ENCODE peak calls at places on chromosome 1, in six cellular contexts. Q is GM12891, M is K562, U is H1, O is GM12892, K is SK-N-SH. A is an unnamed sample.

GRCh38 chr1:27672750-27673112 is 739 bp upstream of the IFI6 start:
- DNase-seq in Q (no peak), M (no peak), U (no peak), O (no peak), K (no peak), A (no peak)

GRCh38 chr1:11790880-11791715 is 14.7 kb downstream of the MTHFR start:
- DNase-seq in Q (no peak), M (peak), U (no peak), O (no peak), K (no peak), A (no peak)

GRCh38 chr1:8693092-8693491 is 124.3 kb downstream of the RERE start:
- DNase-seq in Q (no peak), M (no peak), U (no peak), O (no peak), K (no peak), A (no peak)

GRCh38 chr1:63523738-63524137 is 413 bp downstream of the EFCAB7 start:
- DNase-seq in Q (no peak), M (no peak), U (no peak), O (no peak), K (peak), A (no peak)

GRCh38 chr1:184296466-184297243 is 90.2 kb upstream of the C1orf21 start:
- DNase-seq in Q (no peak), M (peak), U (no peak), O (no peak), K (no peak), A (no peak)

GRCh38 chr1:211833174-211833820 is 2.7 kb upstream of the LPGAT1 start:
- DNase-seq in Q (no peak), M (no peak), U (no peak), O (no peak), K (no peak), A (no peak)

GRCh38 chr1:113809651-113810602 is 2.3 kb downstream of the RSBN1 start:
- DNase-seq in Q (no peak), M (peak), U (no peak), O (no peak), K (no peak), A (no peak)

GRCh38 chr1:156945881-156946661 is 25.6 kb downstream of the LRRC71 start:
- DNase-seq in Q (no peak), M (no peak), U (no peak), O (no peak), K (no peak), A (no peak)

GRCh38 chr1:204344665-204345064 is 15.1 kb downstream of the PLEKHA6 start:
- DNase-seq in Q (no peak), M (no peak), U (no peak), O (no peak), K (peak), A (no peak)

GRCh38 chr1:60970081-60970509 is 112.3 kb upstream of the NFIA start:
- DNase-seq in Q (no peak), M (peak), U (no peak), O (no peak), K (peak), A (no peak)

GRCh38 chr1:157697781-157698569 is 2.6 kb downstream of the FCRL3 start:
- DNase-seq in Q (no peak), M (no peak), U (no peak), O (no peak), K (no peak), A (no peak)

GRCh38 chr1:109241841-109242301 is 7.5 kb upstream of the CELSR2 start:
- DNase-seq in Q (no peak), M (no peak), U (no peak), O (no peak), K (no peak), A (no peak)

GRCh38 chr1:65698590-65698989 is 94.1 kb upstream of the PDE4B start:
- DNase-seq in Q (no peak), M (no peak), U (no peak), O (no peak), K (no peak), A (no peak)

GRCh38 chr1:159778266-159778665 is 2.5 kb upstream of the DUSP23 start:
- DNase-seq in Q (no peak), M (no peak), U (no peak), O (no peak), K (no peak), A (no peak)

GRCh38 chr1:198575715-198576641 is 35.5 kb upstream of the ATP6V1G3 start:
- DNase-seq in Q (no peak), M (no peak), U (no peak), O (no peak), K (no peak), A (no peak)

DNA sequence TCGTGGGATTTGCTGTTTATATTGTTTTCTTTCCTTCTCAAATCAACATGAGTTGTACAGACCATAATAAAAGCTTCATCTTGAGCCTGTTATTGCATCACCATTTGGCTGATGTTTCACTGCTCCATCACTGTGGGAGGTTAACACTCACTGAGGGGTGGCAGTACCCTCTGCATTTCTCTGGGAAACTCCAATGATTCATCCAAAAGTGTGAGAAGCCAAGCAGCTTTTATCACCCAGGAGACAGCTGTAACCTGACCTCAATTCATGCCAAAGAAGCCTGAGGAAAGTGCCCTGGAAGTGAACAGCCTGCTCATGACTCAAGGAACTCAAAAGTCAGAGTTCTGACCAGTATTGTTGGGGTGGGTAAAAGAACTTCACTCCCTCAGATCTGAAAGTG is 84.1 kb downstream of the GPR88 start:
- DNase-seq in Q (no peak), M (no peak), U (no peak), O (no peak), K (no peak), A (no peak)
- TF ChIP-seq TAF1 in Q (no peak), M (no peak), U (no peak), O (no peak), K (no peak), A (no peak)

DNA sequence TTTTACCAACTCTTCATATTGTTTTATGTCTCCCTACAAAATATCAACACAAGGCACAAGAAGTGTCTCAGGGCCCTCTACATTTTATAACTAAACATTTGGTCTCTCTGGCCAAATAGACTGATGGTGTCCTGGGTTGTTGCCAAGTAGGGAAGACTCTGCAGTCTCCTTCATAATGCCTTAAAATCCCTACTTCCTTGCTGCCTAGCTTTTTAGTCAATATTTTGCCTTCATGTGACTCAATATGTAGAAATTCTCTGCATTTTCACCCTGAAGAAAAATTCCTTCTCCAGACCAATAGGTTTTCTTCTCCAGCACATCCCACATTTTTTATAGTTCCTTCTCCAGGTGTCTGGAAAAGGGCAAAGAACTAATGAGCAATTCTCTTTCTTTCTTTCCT is 72.5 kb upstream of the IPO9 start:
- DNase-seq in Q (no peak), M (no peak), U (no peak), O (no peak), K (no peak), A (no peak)
- TF ChIP-seq TAF1 in Q (no peak), M (no peak), U (no peak), O (no peak), K (no peak), A (no peak)

GRCh38 chr1:229388876-229389580 is 44.9 kb downstream of the ACTA1 start:
- DNase-seq in Q (no peak), M (no peak), U (no peak), O (no peak), K (no peak), A (no peak)
- TF ChIP-seq TAF1 in Q (no peak), M (no peak), U (no peak), O (no peak), K (no peak), A (no peak)

DNA sequence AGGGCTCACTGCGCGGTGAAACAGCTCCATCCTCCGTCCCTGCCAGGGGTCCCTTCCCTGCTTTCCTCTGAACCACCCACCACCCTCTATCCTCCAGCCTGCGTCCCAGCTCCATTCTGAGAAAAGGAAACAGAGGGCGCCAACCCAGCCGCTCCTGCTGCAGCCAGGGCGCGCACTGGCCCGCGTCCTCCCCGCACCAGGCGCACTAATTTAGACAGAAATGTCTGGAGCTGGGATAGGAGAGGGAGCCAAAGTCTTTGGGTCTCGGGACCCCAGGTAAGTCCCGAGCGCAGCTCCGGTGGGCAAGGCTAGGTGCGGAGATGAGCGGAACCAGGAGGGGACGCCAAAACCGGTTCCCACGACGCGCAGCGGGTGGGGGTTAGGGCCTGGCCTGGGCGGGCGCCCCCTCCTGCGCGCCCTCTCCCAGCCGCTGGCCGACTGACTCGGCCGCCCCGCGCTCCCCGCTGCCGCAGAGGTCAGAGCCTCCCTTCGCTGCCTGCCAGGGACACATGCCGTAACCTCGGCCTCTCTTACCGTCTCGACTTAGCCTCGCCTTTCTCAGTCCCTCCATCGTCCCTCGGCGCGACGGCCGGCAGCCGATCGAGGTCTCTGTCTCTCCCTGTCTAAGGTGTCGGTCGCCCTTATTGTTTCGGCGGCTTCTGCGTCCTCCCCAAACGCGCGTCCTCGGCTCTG is 2.0 kb downstream of the CAMK2N1 start:
- DNase-seq in Q (peak), M (no peak), U (no peak), O (no peak), K (peak), A (no peak)
- TF ChIP-seq TAF1 in Q (no peak), M (no peak), U (no peak), O (no peak), K (no peak), A (no peak)

GRCh38 chr1:117929340-117930172 is at the start of the genes GDAP2 and WDR3:
- DNase-seq in Q (peak), M (peak), U (peak), O (peak), K (peak), A (peak)

GRCh38 chr1:117930173-117930447 is 571 bp downstream of the WDR3 start:
- DNase-seq in Q (no peak), M (no peak), U (no peak), O (no peak), K (no peak), A (no peak)

GRCh38 chr1:117932576-117932975 is 3.0 kb downstream of the WDR3 start:
- DNase-seq in Q (no peak), M (no peak), U (no peak), O (no peak), K (no peak), A (no peak)

GRCh38 chr1:117928881-117929339 is 511 bp downstream of the GDAP2 start:
- DNase-seq in Q (no peak), M (peak), U (peak), O (peak), K (peak), A (no peak)

DNA sequence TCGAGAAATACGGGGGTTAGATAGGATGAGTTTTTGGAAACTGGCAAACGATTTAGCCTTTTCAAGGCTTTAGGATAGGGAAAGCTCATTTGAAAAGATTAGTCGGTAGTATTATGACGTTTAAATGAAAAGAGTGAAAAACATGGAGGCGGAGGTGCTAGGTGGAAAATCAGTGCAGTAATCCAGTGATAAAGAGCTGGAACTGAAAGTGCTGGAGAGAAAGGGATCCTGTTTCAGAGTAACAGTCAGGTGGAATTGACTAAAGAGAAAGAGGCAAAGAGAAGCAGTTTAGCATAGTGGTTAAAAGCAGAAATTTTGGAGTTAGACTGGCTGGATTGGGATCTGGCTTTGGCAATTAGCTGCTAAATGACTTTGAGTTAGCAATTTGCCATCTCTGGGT is 945 bp downstream of the WDR3 start:
- DNase-seq in Q (no peak), M (peak), U (no peak), O (no peak), K (peak), A (no peak)
- TF ChIP-seq TAF1 in Q (no peak), M (no peak), U (no peak), O (no peak), K (no peak), A (no peak)

GRCh38 chr1:200907611-200908097 is 13.0 kb downstream of the INAVA start:
- DNase-seq in Q (peak), M (no peak), U (no peak), O (no peak), K (no peak), A (peak)

GRCh38 chr1:200906491-200906890 is 11.8 kb downstream of the INAVA start:
- DNase-seq in Q (no peak), M (no peak), U (no peak), O (no peak), K (no peak), A (no peak)

GRCh38 chr1:200903793-200904192 is 9.1 kb downstream of the INAVA start:
- DNase-seq in Q (no peak), M (no peak), U (no peak), O (no peak), K (no peak), A (no peak)

GRCh38 chr1:200904772-200905171 is 10.1 kb downstream of the INAVA start:
- DNase-seq in Q (no peak), M (no peak), U (no peak), O (no peak), K (no peak), A (no peak)

DNA sequence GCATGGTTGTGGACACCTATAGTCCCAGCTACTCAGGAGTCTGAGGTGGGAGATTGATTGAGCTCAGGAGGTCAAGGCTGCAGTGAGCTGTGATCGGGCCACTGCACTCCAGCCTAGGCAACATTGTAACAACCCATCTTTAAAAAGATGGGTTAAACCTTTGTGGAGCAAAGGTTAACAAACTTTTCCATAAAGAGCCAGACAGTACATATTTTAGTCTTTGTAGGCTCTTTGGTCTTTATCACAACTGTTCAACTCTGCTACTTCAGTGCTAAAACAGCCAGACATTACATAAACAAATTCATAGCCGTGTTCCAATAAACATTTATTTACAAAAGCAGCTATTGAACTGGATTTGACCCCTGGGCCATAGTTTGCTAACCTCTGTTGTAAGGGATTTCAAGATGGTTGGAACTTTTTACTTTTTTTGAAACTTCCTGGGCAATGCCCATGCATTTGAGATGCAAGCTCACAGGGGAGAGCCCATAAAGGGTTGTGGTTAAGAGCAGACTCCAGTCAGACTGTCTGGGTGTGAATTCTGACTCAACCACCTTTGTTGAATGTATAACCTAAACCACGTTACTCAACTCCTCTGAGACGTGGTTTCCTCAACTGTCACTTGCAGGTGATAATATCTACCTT is 10.8 kb downstream of the INAVA start:
- DNase-seq in Q (no peak), M (no peak), U (no peak), O (no peak), K (no peak), A (no peak)
- TF ChIP-seq TAF1 in Q (no peak), M (no peak), U (no peak), O (no peak), K (no peak), A (no peak)

GRCh38 chr1:151130837-151131586 is 15.4 kb downstream of the SEMA6C start:
- DNase-seq in Q (peak), M (no peak), U (peak), O (peak), K (peak), A (peak)
- TF ChIP-seq TAF1 in Q (no peak), M (no peak), U (peak), O (no peak), K (no peak), A (no peak)

GRCh38 chr1:165383067-165383466 is 26.6 kb upstream of the LMX1A start:
- DNase-seq in Q (no peak), M (no peak), U (no peak), O (no peak), K (no peak), A (no peak)
- TF ChIP-seq TAF1 in Q (no peak), M (no peak), U (no peak), O (no peak), K (no peak), A (no peak)

A was measured in GM12878.